ENCODE peak calls at places on chromosomes 4 and X, in four cellular contexts. One of them, this sample, is unnamed.

GRCh38 chr4:24890561-24890960 is 22.3 kb downstream of the CCDC149 start:
- DNase-seq in head of caudate nucleus: no peak
- DNase-seq in PC-3: no peak
- DNase-seq in NCI-H2029: no peak
- DNase-seq in this sample: no peak

GRCh38 chrX:19549838-19550237 is 34.5 kb upstream of the MAP3K15 start:
- DNase-seq in NCI-H2029: no peak
- DNase-seq in PC-3: no peak
- DNase-seq in head of caudate nucleus: no peak
- DNase-seq in this sample: no peak

GRCh38 chrX:39975094-39975865 is 122.5 kb downstream of the BCOR start:
- DNase-seq in head of caudate nucleus: no peak
- DNase-seq in NCI-H2029: peak
- DNase-seq in PC-3: peak
- DNase-seq in this sample: no peak

GRCh38 chr4:115790812-115791211 is 677.4 kb upstream of the NDST4 start:
- DNase-seq in NCI-H2029: no peak
- DNase-seq in head of caudate nucleus: no peak
- DNase-seq in PC-3: no peak
- DNase-seq in this sample: no peak

GRCh38 chrX:17535229-17535628 is 160.2 kb downstream of the NHS start:
- DNase-seq in NCI-H2029: no peak
- DNase-seq in PC-3: peak
- DNase-seq in head of caudate nucleus: no peak
- DNase-seq in this sample: no peak

GRCh38 chr4:24315056-24315455 is 269.3 kb downstream of the DHX15 start:
- DNase-seq in head of caudate nucleus: no peak
- DNase-seq in PC-3: no peak
- DNase-seq in NCI-H2029: no peak
- DNase-seq in this sample: no peak

GRCh38 chr4:47374477-47374876 is 89.0 kb downstream of the COMMD8 start:
- DNase-seq in NCI-H2029: no peak
- DNase-seq in head of caudate nucleus: no peak
- DNase-seq in PC-3: peak
- DNase-seq in this sample: no peak

GRCh38 chrX:45050558-45050957 is 150.1 kb downstream of the DIPK2B start:
- DNase-seq in PC-3: peak
- DNase-seq in NCI-H2029: no peak
- DNase-seq in head of caudate nucleus: no peak
- DNase-seq in this sample: no peak

GRCh38 chr4:33998204-33998603 is 2246.1 kb downstream of the ARAP2 start:
- DNase-seq in head of caudate nucleus: no peak
- DNase-seq in NCI-H2029: no peak
- DNase-seq in PC-3: no peak
- DNase-seq in this sample: no peak

GRCh38 chr4:41183021-41183553 is 31.3 kb downstream of the APBB2 start:
- DNase-seq in NCI-H2029: no peak
- DNase-seq in head of caudate nucleus: no peak
- DNase-seq in PC-3: no peak
- DNase-seq in this sample: no peak

GRCh38 chr4:113683143-113683542 is 78.4 kb downstream of the CAMK2D start:
- DNase-seq in head of caudate nucleus: no peak
- DNase-seq in NCI-H2029: peak
- DNase-seq in PC-3: no peak
- DNase-seq in this sample: no peak

GRCh38 chr4:7852568-7853185 is 87.0 kb downstream of the AFAP1 start:
- DNase-seq in head of caudate nucleus: no peak
- DNase-seq in PC-3: no peak
- DNase-seq in NCI-H2029: no peak
- DNase-seq in this sample: no peak